ENCODE peak calls at places on chromosomes 3 and 15, in four cellular contexts. Y is NCI-H1417; C is stimulated activated CD4-positive, alpha-beta T cell treated with anti-CD3 and anti-CD28 coated beads, Interleukin-2, amount 100 ng/mL, for 48 hours; J is NB4. F is an unnamed sample.

GRCh38 chr3:197807969-197808587 is 17.0 kb downstream of the LRCH3 start:
- DNase-seq in Y (no peak), C (no peak), J (no peak), F (no peak)

GRCh38 chr15:38069001-38069400 is 134.6 kb downstream of the TMCO5A start:
- DNase-seq in Y (no peak), C (no peak), J (peak), F (peak)

GRCh38 chr3:170137971-170138370 is 43.6 kb downstream of the PHC3 start:
- DNase-seq in Y (no peak), C (no peak), J (peak), F (no peak)

GRCh38 chr3:194218646-194219453 is 82.9 kb downstream of the HES1 start:
- DNase-seq in Y (no peak), C (no peak), J (no peak), F (no peak)

GRCh38 chr3:125357032-125357658 is 18.0 kb downstream of the ZNF148 start:
- DNase-seq in Y (no peak), C (peak), J (peak), F (peak)

GRCh38 chr3:31960793-31961431 is 20.1 kb downstream of the OSBPL10 start:
- DNase-seq in Y (no peak), C (no peak), J (no peak), F (no peak)

GRCh38 chr15:71708052-71708432 is 102.3 kb upstream of the NR2E3 start:
- DNase-seq in Y (no peak), C (no peak), J (no peak), F (no peak)

GRCh38 chr3:12139111-12139511 is 19.6 kb downstream of the TIMP4 start:
- DNase-seq in Y (no peak), C (no peak), J (peak), F (no peak)

GRCh38 chr15:58401991-58402649 is 29.7 kb upstream of the LIPC start:
- DNase-seq in Y (no peak), C (no peak), J (no peak), F (no peak)

GRCh38 chr3:172673210-172673679 is 37.6 kb downstream of the NCEH1 start:
- DNase-seq in Y (peak), C (peak), J (peak), F (peak)

GRCh38 chr3:172280406-172281051 is 167.7 kb downstream of the GHSR start:
- DNase-seq in Y (no peak), C (no peak), J (no peak), F (no peak)

GRCh38 chr15:48096813-48097212 is 24.0 kb upstream of the SLC24A5 start:
- DNase-seq in Y (no peak), C (no peak), J (no peak), F (no peak)

GRCh38 chr3:182862159-182862860 is 69.0 kb downstream of the ATP11B start:
- DNase-seq in Y (no peak), C (no peak), J (no peak), F (no peak)

GRCh38 chr3:99751649-99752048 is 66.0 kb upstream of the CMSS1 start:
- DNase-seq in Y (no peak), C (no peak), J (no peak), F (no peak)

GRCh38 chr3:115248274-115248673 is 101.2 kb upstream of the ZBTB20 start:
- DNase-seq in Y (no peak), C (no peak), J (no peak), F (no peak)

GRCh38 chr15:65377976-65378366 is at the start of gene IGDCC3:
- DNase-seq in Y (no peak), C (no peak), J (no peak), F (no peak)

GRCh38 chr3:126360714-126361060 is 3.5 kb upstream of the KLF15 start:
- DNase-seq in Y (no peak), C (no peak), J (no peak), F (no peak)

GRCh38 chr15:88487796-88488523 is 20.5 kb downstream of the MRPS11 start:
- DNase-seq in Y (no peak), C (no peak), J (no peak), F (no peak)

GRCh38 chr3:50350213-50350526 is 405 bp downstream of the NPRL2 start:
- DNase-seq in Y (no peak), C (no peak), J (no peak), F (no peak)

GRCh38 chr15:39874890-39875549 is 45.0 kb downstream of the GPR176 start:
- DNase-seq in Y (peak), C (peak), J (peak), F (peak)

GRCh38 chr3:66110840-66111239 is 72.1 kb upstream of the MAGI1 start:
- DNase-seq in Y (no peak), C (no peak), J (no peak), F (no peak)

GRCh38 chr15:22949074-22949547 is 31.1 kb downstream of the CYFIP1 start:
- DNase-seq in Y (peak), C (peak), J (peak), F (no peak)

GRCh38 chr3:187519428-187519890 is 150.7 kb downstream of the SST start:
- DNase-seq in Y (no peak), C (no peak), J (no peak), F (no peak)

GRCh38 chr3:134371542-134372324 is 2.5 kb downstream of the AMOTL2 start:
- DNase-seq in Y (no peak), C (no peak), J (no peak), F (no peak)

GRCh38 chr3:24598691-24599090 is 104.0 kb upstream of the THRB start:
- DNase-seq in Y (no peak), C (no peak), J (no peak), F (no peak)

GRCh38 chr15:45391746-45392711 is 13.7 kb upstream of the GATM start:
- DNase-seq in Y (no peak), C (no peak), J (peak), F (no peak)

GRCh38 chr15:70274255-70274654 is 176.5 kb upstream of the TLE3 start:
- DNase-seq in Y (no peak), C (no peak), J (no peak), F (no peak)

GRCh38 chr3:31895471-31895870 is 85.6 kb downstream of the OSBPL10 start:
- DNase-seq in Y (no peak), C (no peak), J (no peak), F (no peak)

GRCh38 chr3:113721638-113722037 is 24.4 kb downstream of the NAA50 start:
- DNase-seq in Y (no peak), C (no peak), J (no peak), F (no peak)

GRCh38 chr3:69200384-69201068 is 78.1 kb upstream of the LMOD3 start:
- DNase-seq in Y (peak), C (peak), J (no peak), F (peak)

GRCh38 chr3:11995061-11995460 is 9.1 kb upstream of the SYN2 start:
- DNase-seq in Y (peak), C (no peak), J (no peak), F (peak)

F was measured in NCI-H2081.